ENCODE peak calls at places on chromosomes 13 and 19, in four cellular contexts. One of them, this sample, is unnamed.

GRCh38 chr13:22757530-22758120 is 423.2 kb upstream of the SGCG start:
- DNase-seq in SK-N-SH: peak; percentile 12
- DNase-seq in H1: no peak
- DNase-seq in GM12878: no peak
- DNase-seq in this sample: no peak

GRCh38 chr19:12801466-12802266 is at the start of the genes PRDX2 and THSD8:
- DNase-seq in SK-N-SH: peak; percentile 94
- DNase-seq in H1: no peak
- DNase-seq in GM12878: no peak
- DNase-seq in this sample: peak; percentile 88

GRCh38 chr19:46725859-46726393 is 9.0 kb upstream of the PRKD2 start:
- DNase-seq in SK-N-SH: no peak
- DNase-seq in H1: no peak
- DNase-seq in GM12878: no peak
- DNase-seq in this sample: no peak

GRCh38 chr19:8185343-8186068 is 23.7 kb upstream of the CERS4 start:
- DNase-seq in SK-N-SH: no peak
- DNase-seq in H1: no peak
- DNase-seq in GM12878: no peak
- DNase-seq in this sample: no peak

GRCh38 chr19:55580628-55581144 is at the start of gene ZNF579:
- DNase-seq in SK-N-SH: peak; percentile 95
- DNase-seq in H1: no peak
- DNase-seq in GM12878: peak; percentile 52
- DNase-seq in this sample: peak; percentile 89

GRCh38 chr19:18322318-18322758 is 538 bp downstream of the LSM4 start:
- DNase-seq in SK-N-SH: peak; percentile 73
- DNase-seq in H1: no peak
- DNase-seq in GM12878: no peak
- DNase-seq in this sample: peak; percentile 82

GRCh38 chr13:113851826-113852535 is 11.9 kb downstream of the GAS6 start:
- DNase-seq in SK-N-SH: no peak
- DNase-seq in H1: no peak
- DNase-seq in GM12878: no peak
- DNase-seq in this sample: no peak

GRCh38 chr19:34494601-34495000 is 13.0 kb downstream of the WTIP start:
- DNase-seq in SK-N-SH: no peak
- DNase-seq in H1: no peak
- DNase-seq in GM12878: no peak
- DNase-seq in this sample: no peak

GRCh38 chr13:99432637-99433542 is 68.4 kb upstream of the TM9SF2 start:
- DNase-seq in SK-N-SH: no peak
- DNase-seq in H1: peak; percentile 54
- DNase-seq in GM12878: peak; percentile 97
- DNase-seq in this sample: no peak

GRCh38 chr13:32330438-32330837 is 15.1 kb downstream of the BRCA2 start:
- DNase-seq in SK-N-SH: no peak
- DNase-seq in H1: no peak
- DNase-seq in GM12878: no peak
- DNase-seq in this sample: no peak

GRCh38 chr19:11475861-11476260 is 5.0 kb downstream of the ELAVL3 start:
- DNase-seq in SK-N-SH: no peak
- DNase-seq in H1: no peak
- DNase-seq in GM12878: no peak
- DNase-seq in this sample: no peak

GRCh38 chr13:111857336-111857735 is 209.6 kb upstream of the SOX1 start:
- DNase-seq in SK-N-SH: no peak
- DNase-seq in H1: no peak
- DNase-seq in GM12878: no peak
- DNase-seq in this sample: no peak

GRCh38 chr19:13284929-13285928 is 135.0 kb downstream of the IER2 start:
- DNase-seq in SK-N-SH: no peak
- DNase-seq in H1: no peak
- DNase-seq in GM12878: no peak
- DNase-seq in this sample: no peak

GRCh38 chr19:35044317-35045117 is 3.0 kb downstream of the HPN start:
- DNase-seq in SK-N-SH: peak; percentile 85
- DNase-seq in H1: no peak
- DNase-seq in GM12878: no peak
- DNase-seq in this sample: peak; percentile 80

GRCh38 chr13:47904239-47904638 is 96.8 kb downstream of the SUCLA2 start:
- DNase-seq in SK-N-SH: no peak
- DNase-seq in H1: no peak
- DNase-seq in GM12878: no peak
- DNase-seq in this sample: peak; percentile 10

GRCh38 chr19:18280247-18281081 is 958 bp downstream of the JUND start:
- DNase-seq in SK-N-SH: peak; percentile 85
- DNase-seq in H1: no peak
- DNase-seq in GM12878: no peak
- DNase-seq in this sample: peak; percentile 88

GRCh38 chr19:51808333-51808986 is 13.5 kb downstream of the FPR3 start:
- DNase-seq in SK-N-SH: peak; percentile 7
- DNase-seq in H1: no peak
- DNase-seq in GM12878: no peak
- DNase-seq in this sample: peak; percentile 40

GRCh38 chr13:113969973-113970611 is 3.8 kb downstream of the C13orf46 start:
- DNase-seq in SK-N-SH: no peak
- DNase-seq in H1: no peak
- DNase-seq in GM12878: no peak
- DNase-seq in this sample: no peak

GRCh38 chr13:99905224-99905623 is 66.3 kb downstream of the ZIC5 start:
- DNase-seq in SK-N-SH: no peak
- DNase-seq in H1: no peak
- DNase-seq in GM12878: no peak
- DNase-seq in this sample: no peak

GRCh38 chr19:42563352-42564210 is 31.1 kb downstream of the CEACAM8 start:
- DNase-seq in SK-N-SH: peak; percentile 63
- DNase-seq in H1: no peak
- DNase-seq in GM12878: no peak
- DNase-seq in this sample: peak; percentile 65

GRCh38 chr19:50417138-50417849 is 1.4 kb upstream of the SPIB start:
- DNase-seq in SK-N-SH: no peak
- DNase-seq in H1: no peak
- DNase-seq in GM12878: no peak
- DNase-seq in this sample: no peak

GRCh38 chr19:50174100-50174793 is 11.2 kb upstream of the IZUMO2 start:
- DNase-seq in SK-N-SH: no peak
- DNase-seq in H1: no peak
- DNase-seq in GM12878: no peak
- DNase-seq in this sample: no peak

GRCh38 chr19:16875584-16876555 is 12.9 kb upstream of the F2RL3 start:
- DNase-seq in SK-N-SH: no peak
- DNase-seq in H1: no peak
- DNase-seq in GM12878: no peak
- DNase-seq in this sample: no peak

GRCh38 chr19:51271015-51271600 is 20.2 kb downstream of the SIGLECL1 start:
- DNase-seq in SK-N-SH: peak; percentile 47
- DNase-seq in H1: no peak
- DNase-seq in GM12878: no peak
- DNase-seq in this sample: peak; percentile 31

GRCh38 chr19:15173746-15174404 is 26.9 kb downstream of the NOTCH3 start:
- DNase-seq in SK-N-SH: no peak
- DNase-seq in H1: no peak
- DNase-seq in GM12878: no peak
- DNase-seq in this sample: peak; percentile 41

GRCh38 chr13:60759499-60759898 is 362.5 kb downstream of the TDRD3 start:
- DNase-seq in SK-N-SH: peak; percentile 31
- DNase-seq in H1: no peak
- DNase-seq in GM12878: no peak
- DNase-seq in this sample: no peak
- TF ChIP-seq NRF1 in SK-N-SH: no peak
- TF ChIP-seq NRF1 in H1: no peak
- TF ChIP-seq NRF1 in GM12878: no peak
- TF ChIP-seq NRF1 in this sample: no peak

DNA sequence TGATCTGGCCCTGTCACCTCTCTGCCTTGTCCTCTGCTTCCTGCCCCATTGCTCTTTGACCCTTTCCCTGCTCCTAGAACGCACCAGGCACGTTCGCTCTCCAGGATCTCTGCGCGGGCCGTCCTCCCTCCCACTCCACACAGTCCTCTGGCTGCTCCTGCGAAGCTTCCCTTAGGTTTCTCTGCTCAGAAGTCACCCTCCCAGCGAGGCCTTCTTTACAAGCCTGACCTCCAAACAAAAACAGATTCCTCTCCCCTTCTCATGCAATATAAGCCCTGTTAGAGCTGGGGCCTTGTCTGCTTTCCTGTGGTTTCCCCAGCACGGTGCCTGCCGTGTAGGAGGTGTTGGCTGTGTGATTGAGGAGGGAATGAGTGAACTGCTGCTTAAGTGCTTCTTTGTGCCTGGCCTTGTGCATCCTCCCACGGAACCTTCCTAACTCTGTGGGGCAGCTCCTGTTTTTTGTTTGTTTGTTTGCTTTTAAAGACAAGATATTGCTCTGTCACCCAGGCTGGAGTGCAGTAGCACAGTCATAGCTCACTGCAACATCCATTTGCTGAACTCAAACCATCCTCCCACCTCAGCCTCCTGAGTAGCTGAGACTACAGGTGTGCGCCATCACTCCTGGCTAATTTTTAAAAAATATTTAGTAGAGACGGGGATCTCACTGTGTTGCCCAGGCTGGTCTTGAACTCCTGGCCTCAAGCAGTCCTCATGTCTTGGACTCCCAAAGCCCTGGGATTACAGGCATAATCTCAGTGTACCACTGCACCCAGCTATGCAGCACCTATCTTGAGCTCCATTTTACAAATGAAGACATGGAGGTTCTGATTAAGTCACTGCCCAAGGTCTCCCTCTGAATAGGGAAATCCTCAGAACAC is 82.0 kb downstream of the SIPA1L3 start:
- DNase-seq in SK-N-SH: no peak
- DNase-seq in H1: no peak
- DNase-seq in GM12878: no peak
- DNase-seq in this sample: no peak
- TF ChIP-seq NRF1 in SK-N-SH: no peak
- TF ChIP-seq NRF1 in H1: no peak
- TF ChIP-seq NRF1 in GM12878: no peak
- TF ChIP-seq NRF1 in this sample: no peak

DNA sequence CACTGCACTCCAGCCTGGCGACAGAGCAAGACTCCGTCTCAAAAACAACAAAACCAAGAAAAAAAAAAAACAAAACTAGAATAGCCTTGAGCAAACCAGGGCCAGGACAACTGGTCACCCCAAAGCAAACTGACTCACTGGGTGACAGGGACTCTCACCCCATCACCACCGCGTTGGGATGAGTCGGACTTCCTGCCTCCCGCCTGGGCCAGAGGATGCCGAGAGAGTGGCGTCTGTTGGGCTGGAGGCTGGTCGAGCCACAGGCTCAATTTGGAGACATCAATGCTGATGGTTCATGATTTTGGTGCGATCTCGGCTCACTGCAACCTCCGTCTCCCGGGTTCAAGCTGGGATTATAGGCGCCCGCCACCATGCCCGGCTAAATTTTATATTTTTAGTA is 11.6 kb downstream of the TMPRSS9 start:
- DNase-seq in SK-N-SH: no peak
- DNase-seq in H1: no peak
- DNase-seq in GM12878: no peak
- DNase-seq in this sample: no peak
- TF ChIP-seq NRF1 in SK-N-SH: no peak
- TF ChIP-seq NRF1 in H1: no peak
- TF ChIP-seq NRF1 in GM12878: no peak
- TF ChIP-seq NRF1 in this sample: no peak

GRCh38 chr13:81577601-81578000 is 1236.7 kb upstream of the SPRY2 start:
- DNase-seq in SK-N-SH: no peak
- DNase-seq in H1: no peak
- DNase-seq in GM12878: no peak
- DNase-seq in this sample: no peak

GRCh38 chr13:81582381-81582780 is 1241.5 kb upstream of the SPRY2 start:
- DNase-seq in SK-N-SH: no peak
- DNase-seq in H1: no peak
- DNase-seq in GM12878: no peak
- DNase-seq in this sample: no peak
- TF ChIP-seq NRF1 in SK-N-SH: no peak
- TF ChIP-seq NRF1 in H1: no peak
- TF ChIP-seq NRF1 in GM12878: no peak
- TF ChIP-seq NRF1 in this sample: no peak

DNA sequence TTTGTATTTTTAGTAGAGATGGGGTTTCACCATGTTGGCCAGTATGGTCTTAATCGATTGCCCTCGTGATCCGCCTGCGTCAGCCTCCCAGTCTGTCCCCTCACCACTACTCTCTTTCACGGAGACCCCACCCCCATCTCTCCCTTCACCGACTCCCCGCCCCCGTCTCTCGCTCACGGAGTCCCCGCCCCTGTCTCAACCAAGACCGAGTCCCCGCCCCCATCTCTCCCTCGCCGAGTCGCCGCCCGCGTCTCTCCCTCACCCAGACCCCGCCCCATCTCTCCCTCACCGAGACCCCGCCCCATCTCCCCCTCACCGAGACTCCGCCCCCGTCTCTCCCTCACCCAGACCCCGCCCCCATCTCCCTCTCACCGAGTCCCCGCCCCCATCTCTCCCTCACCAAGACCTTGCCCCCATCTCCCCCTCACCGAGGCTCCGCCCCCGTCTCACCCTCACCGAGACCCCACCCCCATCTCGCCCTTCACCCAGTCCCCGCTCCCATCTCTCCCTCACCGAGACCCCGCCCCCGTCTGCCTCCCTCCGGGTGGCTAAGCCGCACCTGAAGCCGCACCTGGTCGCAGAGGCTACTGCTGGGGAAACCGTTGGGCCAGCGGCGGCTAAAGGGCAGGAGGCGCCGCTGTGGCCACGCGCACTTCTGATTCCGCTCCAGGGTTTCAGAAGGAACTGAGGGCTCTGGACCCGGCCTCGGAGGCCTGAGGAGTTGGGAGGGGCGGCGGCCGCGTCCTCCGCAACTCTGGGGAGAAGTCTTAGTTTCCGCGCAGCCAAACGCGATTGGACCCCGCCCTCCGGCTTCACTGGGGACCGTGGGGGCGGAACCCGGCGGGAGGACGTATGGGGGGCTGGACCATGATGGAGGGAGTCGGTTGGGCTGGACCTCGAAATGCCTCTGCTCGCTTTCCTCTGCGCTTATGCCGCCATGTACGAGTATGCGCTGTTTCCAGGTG is 17.1 kb upstream of the ZNF846 start:
- DNase-seq in SK-N-SH: peak; percentile 96
- DNase-seq in H1: peak; percentile 98
- DNase-seq in GM12878: peak; percentile 67
- DNase-seq in this sample: peak; percentile 98
- TF ChIP-seq NRF1 in SK-N-SH: peak; percentile 23
- TF ChIP-seq NRF1 in H1: no peak
- TF ChIP-seq NRF1 in GM12878: no peak
- TF ChIP-seq NRF1 in this sample: peak; percentile 84

GRCh38 chr13:95784161-95784880 is 107.4 kb downstream of the DNAJC3 start:
- DNase-seq in SK-N-SH: no peak
- DNase-seq in H1: no peak
- DNase-seq in GM12878: no peak
- DNase-seq in this sample: no peak
- TF ChIP-seq NRF1 in SK-N-SH: no peak
- TF ChIP-seq NRF1 in H1: no peak
- TF ChIP-seq NRF1 in GM12878: no peak
- TF ChIP-seq NRF1 in this sample: no peak

DNA sequence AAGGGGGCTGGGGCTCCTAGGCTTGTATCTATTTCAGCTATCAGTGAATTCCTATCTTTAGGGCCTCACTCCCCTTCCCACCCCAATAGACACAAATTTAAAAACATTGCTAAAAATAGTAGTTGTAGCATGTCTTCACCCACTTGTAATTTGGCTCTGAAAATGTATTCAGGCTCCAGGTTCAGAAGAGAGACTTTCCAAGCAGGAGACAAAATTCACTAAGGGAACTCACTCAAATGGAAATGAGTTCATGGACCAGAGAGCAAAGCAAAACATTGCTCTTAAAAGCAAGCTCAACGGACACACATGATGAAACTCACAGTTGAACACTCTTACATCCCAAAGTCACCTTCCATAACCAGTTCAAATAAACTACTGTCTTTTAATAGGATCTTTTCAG is 36.8 kb downstream of the PHF11 start:
- DNase-seq in SK-N-SH: no peak
- DNase-seq in H1: no peak
- DNase-seq in GM12878: no peak
- DNase-seq in this sample: no peak
- TF ChIP-seq NRF1 in SK-N-SH: no peak
- TF ChIP-seq NRF1 in H1: no peak
- TF ChIP-seq NRF1 in GM12878: no peak
- TF ChIP-seq NRF1 in this sample: no peak